ENCODE peak calls at places on chromosomes 5 and 9, in seven cellular contexts. One of them, this sample, is unnamed.

GRCh38 chr9:114611516-114612271 is 603 bp downstream of the TMEM268 start:
- DNase-seq in cardiac muscle cell: peak; percentile 81
- DNase-seq in RWPE1: peak; percentile 70
- DNase-seq in lower lobe of right lung: peak; percentile 75
- DNase-seq in A549: peak; percentile 50
- DNase-seq in left ventricle myocardium inferior: peak; percentile 58
- DNase-seq in nephron progenitor cell: peak; percentile 79
- DNase-seq in this sample: peak; percentile 70

GRCh38 chr9:133683494-133684460 is 47.6 kb downstream of the DBH start:
- DNase-seq in cardiac muscle cell: peak; percentile 66
- DNase-seq in RWPE1: no peak
- DNase-seq in lower lobe of right lung: peak; percentile 43
- DNase-seq in A549: no peak
- DNase-seq in left ventricle myocardium inferior: peak; percentile 77
- DNase-seq in nephron progenitor cell: no peak
- DNase-seq in this sample: peak; percentile 5

GRCh38 chr5:131252824-131253171 is 11.1 kb upstream of the CDC42SE2 start:
- DNase-seq in cardiac muscle cell: peak; percentile 36
- DNase-seq in RWPE1: no peak
- DNase-seq in lower lobe of right lung: peak; percentile 77
- DNase-seq in A549: no peak
- DNase-seq in left ventricle myocardium inferior: peak; percentile 34
- DNase-seq in nephron progenitor cell: no peak
- DNase-seq in this sample: no peak

GRCh38 chr5:166428264-166428663 is 1863.2 kb upstream of the WWC1 start:
- DNase-seq in cardiac muscle cell: no peak
- DNase-seq in RWPE1: no peak
- DNase-seq in lower lobe of right lung: no peak
- DNase-seq in A549: no peak
- DNase-seq in left ventricle myocardium inferior: no peak
- DNase-seq in nephron progenitor cell: no peak
- DNase-seq in this sample: no peak

GRCh38 chr9:1721219-1721618 is 293.9 kb upstream of the SMARCA2 start:
- DNase-seq in cardiac muscle cell: no peak
- DNase-seq in RWPE1: no peak
- DNase-seq in lower lobe of right lung: no peak
- DNase-seq in A549: no peak
- DNase-seq in left ventricle myocardium inferior: no peak
- DNase-seq in nephron progenitor cell: no peak
- DNase-seq in this sample: no peak

GRCh38 chr9:68470634-68471033 is 70.0 kb downstream of the TMEM252 start:
- DNase-seq in cardiac muscle cell: no peak
- DNase-seq in RWPE1: no peak
- DNase-seq in lower lobe of right lung: no peak
- DNase-seq in A549: no peak
- DNase-seq in left ventricle myocardium inferior: no peak
- DNase-seq in nephron progenitor cell: no peak
- DNase-seq in this sample: no peak

GRCh38 chr9:95822583-95823431 is 52.7 kb upstream of the ERCC6L2 start:
- DNase-seq in cardiac muscle cell: peak; percentile 85
- DNase-seq in RWPE1: peak; percentile 48
- DNase-seq in lower lobe of right lung: no peak
- DNase-seq in A549: no peak
- DNase-seq in left ventricle myocardium inferior: no peak
- DNase-seq in nephron progenitor cell: no peak
- DNase-seq in this sample: peak; percentile 87

GRCh38 chr9:134412298-134412711 is 86.0 kb downstream of the RXRA start:
- DNase-seq in cardiac muscle cell: no peak
- DNase-seq in RWPE1: no peak
- DNase-seq in lower lobe of right lung: no peak
- DNase-seq in A549: no peak
- DNase-seq in left ventricle myocardium inferior: no peak
- DNase-seq in nephron progenitor cell: no peak
- DNase-seq in this sample: no peak

GRCh38 chr5:117218789-117219188 is 644.2 kb upstream of the SEMA6A start:
- DNase-seq in cardiac muscle cell: no peak
- DNase-seq in RWPE1: no peak
- DNase-seq in lower lobe of right lung: no peak
- DNase-seq in A549: no peak
- DNase-seq in left ventricle myocardium inferior: no peak
- DNase-seq in nephron progenitor cell: no peak
- DNase-seq in this sample: no peak

GRCh38 chr9:7186175-7186574 is 428.4 kb downstream of the KDM4C start:
- DNase-seq in cardiac muscle cell: peak; percentile 25
- DNase-seq in RWPE1: no peak
- DNase-seq in lower lobe of right lung: no peak
- DNase-seq in A549: no peak
- DNase-seq in left ventricle myocardium inferior: no peak
- DNase-seq in nephron progenitor cell: no peak
- DNase-seq in this sample: peak; percentile 43

GRCh38 chr5:167678457-167678856 is 613.0 kb upstream of the WWC1 start:
- DNase-seq in cardiac muscle cell: peak; percentile 25
- DNase-seq in RWPE1: peak; percentile 20
- DNase-seq in lower lobe of right lung: no peak
- DNase-seq in A549: no peak
- DNase-seq in left ventricle myocardium inferior: no peak
- DNase-seq in nephron progenitor cell: no peak
- DNase-seq in this sample: no peak

GRCh38 chr5:73448451-73449136 is at the start of gene FOXD1:
- DNase-seq in cardiac muscle cell: peak; percentile 75
- DNase-seq in RWPE1: peak; percentile 84
- DNase-seq in lower lobe of right lung: peak; percentile 53
- DNase-seq in A549: peak; percentile 77
- DNase-seq in left ventricle myocardium inferior: peak; percentile 43
- DNase-seq in nephron progenitor cell: peak; percentile 73
- DNase-seq in this sample: peak; percentile 82

GRCh38 chr5:139985733-139986132 is 57.4 kb downstream of the NRG2 start:
- DNase-seq in cardiac muscle cell: no peak
- DNase-seq in RWPE1: peak; percentile 99
- DNase-seq in lower lobe of right lung: no peak
- DNase-seq in A549: peak; percentile 31
- DNase-seq in left ventricle myocardium inferior: peak; percentile 22
- DNase-seq in nephron progenitor cell: no peak
- DNase-seq in this sample: peak; percentile 78

GRCh38 chr5:151631941-151632340 is 40.8 kb upstream of the FAT2 start:
- DNase-seq in cardiac muscle cell: no peak
- DNase-seq in RWPE1: no peak
- DNase-seq in lower lobe of right lung: no peak
- DNase-seq in A549: no peak
- DNase-seq in left ventricle myocardium inferior: no peak
- DNase-seq in nephron progenitor cell: no peak
- DNase-seq in this sample: no peak

GRCh38 chr9:123364241-123364824 is 8.3 kb downstream of the CRB2 start:
- DNase-seq in cardiac muscle cell: peak; percentile 88
- DNase-seq in RWPE1: no peak
- DNase-seq in lower lobe of right lung: no peak
- DNase-seq in A549: no peak
- DNase-seq in left ventricle myocardium inferior: no peak
- DNase-seq in nephron progenitor cell: no peak
- DNase-seq in this sample: peak; percentile 48

GRCh38 chr9:82991684-82992083 is 71.3 kb downstream of the RASEF start:
- DNase-seq in cardiac muscle cell: no peak
- DNase-seq in RWPE1: no peak
- DNase-seq in lower lobe of right lung: no peak
- DNase-seq in A549: no peak
- DNase-seq in left ventricle myocardium inferior: no peak
- DNase-seq in nephron progenitor cell: no peak
- DNase-seq in this sample: peak; percentile 7

GRCh38 chr9:106621299-106621920 is 241.6 kb upstream of the ZNF462 start:
- DNase-seq in cardiac muscle cell: peak; percentile 32
- DNase-seq in RWPE1: no peak
- DNase-seq in lower lobe of right lung: no peak
- DNase-seq in A549: no peak
- DNase-seq in left ventricle myocardium inferior: no peak
- DNase-seq in nephron progenitor cell: no peak
- DNase-seq in this sample: no peak

GRCh38 chr5:14050821-14051220 is 92.3 kb upstream of the TRIO start:
- DNase-seq in cardiac muscle cell: no peak
- DNase-seq in RWPE1: no peak
- DNase-seq in lower lobe of right lung: no peak
- DNase-seq in A549: no peak
- DNase-seq in left ventricle myocardium inferior: no peak
- DNase-seq in nephron progenitor cell: no peak
- DNase-seq in this sample: no peak

GRCh38 chr5:10157085-10157669 is 92.5 kb downstream of the ATPSCKMT start:
- DNase-seq in cardiac muscle cell: no peak
- DNase-seq in RWPE1: no peak
- DNase-seq in lower lobe of right lung: no peak
- DNase-seq in A549: no peak
- DNase-seq in left ventricle myocardium inferior: no peak
- DNase-seq in nephron progenitor cell: no peak
- DNase-seq in this sample: no peak

GRCh38 chr5:161420526-161420925 is 126.0 kb downstream of the GABRB2 start:
- DNase-seq in cardiac muscle cell: no peak
- DNase-seq in RWPE1: no peak
- DNase-seq in lower lobe of right lung: no peak
- DNase-seq in A549: no peak
- DNase-seq in left ventricle myocardium inferior: no peak
- DNase-seq in nephron progenitor cell: no peak
- DNase-seq in this sample: no peak

GRCh38 chr9:1216532-1216931 is 166.4 kb downstream of the DMRT2 start:
- DNase-seq in cardiac muscle cell: no peak
- DNase-seq in RWPE1: no peak
- DNase-seq in lower lobe of right lung: no peak
- DNase-seq in A549: no peak
- DNase-seq in left ventricle myocardium inferior: no peak
- DNase-seq in nephron progenitor cell: no peak
- DNase-seq in this sample: peak; percentile 57

GRCh38 chr9:123326662-123327093 is 29.3 kb upstream of the CRB2 start:
- DNase-seq in cardiac muscle cell: peak; percentile 19
- DNase-seq in RWPE1: no peak
- DNase-seq in lower lobe of right lung: peak; percentile 61
- DNase-seq in A549: no peak
- DNase-seq in left ventricle myocardium inferior: no peak
- DNase-seq in nephron progenitor cell: no peak
- DNase-seq in this sample: peak; percentile 40

GRCh38 chr5:172793577-172794488 is 22.8 kb upstream of the DUSP1 start:
- DNase-seq in cardiac muscle cell: no peak
- DNase-seq in RWPE1: no peak
- DNase-seq in lower lobe of right lung: peak; percentile 51
- DNase-seq in A549: no peak
- DNase-seq in left ventricle myocardium inferior: no peak
- DNase-seq in nephron progenitor cell: no peak
- DNase-seq in this sample: peak; percentile 91

GRCh38 chr5:139650689-139651501 is 2.7 kb downstream of the CXXC5 start:
- DNase-seq in cardiac muscle cell: no peak
- DNase-seq in RWPE1: no peak
- DNase-seq in lower lobe of right lung: peak; percentile 75
- DNase-seq in A549: no peak
- DNase-seq in left ventricle myocardium inferior: peak; percentile 75
- DNase-seq in nephron progenitor cell: peak; percentile 56
- DNase-seq in this sample: no peak

GRCh38 chr9:127664678-127665507 is 41.9 kb upstream of the CFAP157 start:
- DNase-seq in cardiac muscle cell: peak; percentile 19
- DNase-seq in RWPE1: no peak
- DNase-seq in lower lobe of right lung: no peak
- DNase-seq in A549: no peak
- DNase-seq in left ventricle myocardium inferior: no peak
- DNase-seq in nephron progenitor cell: no peak
- DNase-seq in this sample: peak; percentile 49

GRCh38 chr9:136726631-136727191 is 14.3 kb downstream of the DIPK1B start:
- DNase-seq in cardiac muscle cell: no peak
- DNase-seq in RWPE1: no peak
- DNase-seq in lower lobe of right lung: no peak
- DNase-seq in A549: no peak
- DNase-seq in left ventricle myocardium inferior: no peak
- DNase-seq in nephron progenitor cell: no peak
- DNase-seq in this sample: peak; percentile 32
- TF ChIP-seq CTCF in cardiac muscle cell: no peak
- TF ChIP-seq CTCF in RWPE1: peak; percentile 83
- TF ChIP-seq CTCF in lower lobe of right lung: peak; percentile 43
- TF ChIP-seq CTCF in A549: peak; percentile 50
- TF ChIP-seq CTCF in left ventricle myocardium inferior: peak; percentile 54
- TF ChIP-seq CTCF in nephron progenitor cell: peak; percentile 27
- TF ChIP-seq CTCF in this sample: peak; percentile 28

GRCh38 chr5:179452356-179453230 is 97.8 kb upstream of the RUFY1 start:
- DNase-seq in cardiac muscle cell: no peak
- DNase-seq in RWPE1: no peak
- DNase-seq in lower lobe of right lung: no peak
- DNase-seq in A549: no peak
- DNase-seq in left ventricle myocardium inferior: no peak
- DNase-seq in nephron progenitor cell: no peak
- DNase-seq in this sample: no peak
- TF ChIP-seq CTCF in cardiac muscle cell: no peak
- TF ChIP-seq CTCF in RWPE1: no peak
- TF ChIP-seq CTCF in lower lobe of right lung: no peak
- TF ChIP-seq CTCF in A549: no peak
- TF ChIP-seq CTCF in left ventricle myocardium inferior: no peak
- TF ChIP-seq CTCF in nephron progenitor cell: no peak
- TF ChIP-seq CTCF in this sample: no peak

DNA sequence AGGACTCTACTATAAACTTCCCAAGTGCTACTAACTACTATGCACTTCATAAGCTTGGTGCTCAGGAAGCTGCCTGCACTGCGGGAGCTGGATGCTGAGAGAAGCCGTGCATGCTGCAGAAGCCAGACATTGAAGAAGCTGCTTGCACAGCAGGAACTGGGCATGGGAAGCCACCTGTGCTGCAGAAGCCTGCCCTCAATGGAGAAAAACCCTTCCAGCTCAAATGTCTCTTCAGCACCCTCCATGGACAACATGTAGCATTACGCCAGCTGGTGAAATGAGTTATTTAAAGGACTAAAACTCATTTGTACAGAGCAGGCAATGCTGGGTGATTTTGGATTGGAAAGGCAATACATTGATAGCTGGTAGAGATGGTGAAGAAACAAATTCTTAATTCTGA is 247.2 kb downstream of the KIF4B start:
- DNase-seq in cardiac muscle cell: no peak
- DNase-seq in RWPE1: no peak
- DNase-seq in lower lobe of right lung: no peak
- DNase-seq in A549: no peak
- DNase-seq in left ventricle myocardium inferior: no peak
- DNase-seq in nephron progenitor cell: no peak
- DNase-seq in this sample: no peak
- TF ChIP-seq CTCF in cardiac muscle cell: no peak
- TF ChIP-seq CTCF in RWPE1: no peak
- TF ChIP-seq CTCF in lower lobe of right lung: no peak
- TF ChIP-seq CTCF in A549: no peak
- TF ChIP-seq CTCF in left ventricle myocardium inferior: peak; percentile 39
- TF ChIP-seq CTCF in nephron progenitor cell: peak; percentile 36
- TF ChIP-seq CTCF in this sample: no peak

GRCh38 chr9:131837316-131837715 is 97.4 kb upstream of the RAPGEF1 start:
- DNase-seq in cardiac muscle cell: peak; percentile 12
- DNase-seq in RWPE1: no peak
- DNase-seq in lower lobe of right lung: no peak
- DNase-seq in A549: peak; percentile 36
- DNase-seq in left ventricle myocardium inferior: no peak
- DNase-seq in nephron progenitor cell: no peak
- DNase-seq in this sample: no peak
- TF ChIP-seq CTCF in cardiac muscle cell: peak; percentile 13
- TF ChIP-seq CTCF in RWPE1: no peak
- TF ChIP-seq CTCF in lower lobe of right lung: no peak
- TF ChIP-seq CTCF in A549: peak; percentile 15
- TF ChIP-seq CTCF in left ventricle myocardium inferior: peak; percentile 65
- TF ChIP-seq CTCF in nephron progenitor cell: no peak
- TF ChIP-seq CTCF in this sample: no peak

GRCh38 chr9:73137286-73137899 is 14.3 kb upstream of the ANXA1 start:
- DNase-seq in cardiac muscle cell: no peak
- DNase-seq in RWPE1: no peak
- DNase-seq in lower lobe of right lung: no peak
- DNase-seq in A549: no peak
- DNase-seq in left ventricle myocardium inferior: no peak
- DNase-seq in nephron progenitor cell: no peak
- DNase-seq in this sample: peak; percentile 32
- TF ChIP-seq CTCF in cardiac muscle cell: no peak
- TF ChIP-seq CTCF in RWPE1: no peak
- TF ChIP-seq CTCF in lower lobe of right lung: no peak
- TF ChIP-seq CTCF in A549: peak; percentile 21
- TF ChIP-seq CTCF in left ventricle myocardium inferior: no peak
- TF ChIP-seq CTCF in nephron progenitor cell: no peak
- TF ChIP-seq CTCF in this sample: no peak